ENCODE peak calls at places on chromosomes 6 and 20, in five cellular contexts. V is naive B cell; W is left cardiac atrium; U is ELR; R is naive thymus-derived CD8-positive, alpha-beta T cell. A is an unnamed sample.

GRCh38 chr20:7383218-7383617 is 557.0 kb downstream of the HAO1 start:
- DNase-seq in U (no peak), R (no peak), V (no peak), W (no peak), A (no peak)

GRCh38 chr20:44457016-44457415 is 18.7 kb upstream of the TTPAL start:
- DNase-seq in R (no peak), U (no peak), W (no peak), V (no peak), A (no peak)

GRCh38 chr6:111030008-111031006 is 48.5 kb downstream of the RPF2 start:
- DNase-seq in W (peak; percentile 38), V (no peak), R (no peak), U (no peak), A (no peak)

GRCh38 chr6:140082867-140083297 is 708.4 kb upstream of the CITED2 start:
- DNase-seq in U (peak; percentile 58), R (no peak), V (no peak), W (no peak), A (no peak)

GRCh38 chr20:33859157-33859695 is 48.1 kb downstream of the CHMP4B start:
- DNase-seq in W (no peak), V (peak; percentile 35), U (no peak), R (peak; percentile 5), A (peak; percentile 48)

GRCh38 chr20:38168791-38169589 is 3.9 kb upstream of the TGM2 start:
- DNase-seq in W (peak; percentile 63), V (no peak), U (peak; percentile 48), R (no peak), A (no peak)

GRCh38 chr6:116405147-116405546 is 34.4 kb downstream of the DSE start:
- DNase-seq in R (no peak), U (peak; percentile 33), V (peak; percentile 54), W (no peak), A (peak; percentile 66)

GRCh38 chr20:20733943-20734342 is 21.5 kb upstream of the RALGAPA2 start:
- DNase-seq in R (no peak), W (no peak), V (no peak), U (no peak), A (no peak)

GRCh38 chr6:154223296-154223695 is 133.3 kb downstream of the IPCEF1 start:
- DNase-seq in R (no peak), U (no peak), W (no peak), V (no peak), A (no peak)

GRCh38 chr6:159826968-159827647 is 27.0 kb downstream of the PNLDC1 start:
- DNase-seq in V (no peak), R (no peak), W (no peak), U (no peak), A (no peak)

GRCh38 chr20:18019068-18019467 is 38.6 kb downstream of the OVOL2 start:
- DNase-seq in V (peak; percentile 21), W (no peak), R (no peak), U (peak; percentile 23), A (no peak)

GRCh38 chr6:4936681-4937041 is 67.2 kb downstream of the RPP40 start:
- DNase-seq in U (peak; percentile 70), W (no peak), R (no peak), V (peak; percentile 28), A (no peak)

GRCh38 chr6:116550796-116551195 is 2.8 kb upstream of the CALHM4 start:
- DNase-seq in U (no peak), R (no peak), V (no peak), W (no peak), A (no peak)

GRCh38 chr20:9021699-9022098 is 47.2 kb upstream of the PLCB4 start:
- DNase-seq in R (no peak), U (peak; percentile 16), W (no peak), V (no peak), A (no peak)

GRCh38 chr6:21999012-21999528 is 297.8 kb downstream of the PRL start:
- DNase-seq in W (no peak), V (no peak), R (no peak), U (peak; percentile 69), A (no peak)

GRCh38 chr6:40922281-40922680 is 116.7 kb downstream of the UNC5CL start:
- DNase-seq in W (no peak), R (no peak), V (no peak), U (peak; percentile 12), A (no peak)

GRCh38 chr20:32191422-32191821 is 16.1 kb downstream of the PLAGL2 start:
- DNase-seq in R (no peak), U (no peak), W (no peak), V (no peak), A (no peak)

GRCh38 chr6:3277851-3278416 is 19.2 kb downstream of the PSMG4 start:
- DNase-seq in U (no peak), W (no peak), V (no peak), R (no peak), A (no peak)

GRCh38 chr20:21546355-21546754 is 32.5 kb upstream of the NKX2-2 start:
- DNase-seq in V (no peak), U (no peak), R (no peak), W (no peak), A (no peak)

GRCh38 chr20:62232764-62233645 is 5.3 kb upstream of the OSBPL2 start:
- DNase-seq in V (no peak), R (no peak), W (no peak), U (no peak), A (no peak)

GRCh38 chr6:138287144-138287955 is 69.1 kb upstream of the PBOV1 start:
- DNase-seq in U (peak; percentile 41), R (peak; percentile 8), V (peak; percentile 4), W (no peak), A (no peak)

GRCh38 chr6:127690092-127690491 is 113.1 kb downstream of the C6orf58 start:
- DNase-seq in V (no peak), U (peak; percentile 45), W (no peak), R (no peak), A (no peak)

GRCh38 chr6:81938014-81938761 is 185.7 kb upstream of the TENT5A start:
- DNase-seq in R (no peak), V (no peak), U (peak; percentile 98), W (no peak), A (no peak)

GRCh38 chr6:55898342-55898741 is 23.0 kb upstream of the BMP5 start:
- DNase-seq in W (no peak), R (no peak), V (no peak), U (peak; percentile 85), A (no peak)

GRCh38 chr6:17120019-17120418 is 18.2 kb downstream of the STMND1 start:
- DNase-seq in W (no peak), V (no peak), U (no peak), R (no peak), A (no peak)

GRCh38 chr20:43379239-43379917 is 78.3 kb upstream of the SRSF6 start:
- DNase-seq in R (no peak), U (peak; percentile 94), W (no peak), V (no peak), A (no peak)